ENCODE peak calls at places on chromosomes 5 and 9, in eight cellular contexts. H, L, S, N, F, B, W and E are unnamed samples.

GRCh38 chr5:134127988-134128647 is 13.6 kb downstream of the TCF7 start:
- DNase-seq in H (no peak), L (no peak), S (no peak), N (no peak), F (no peak), B (peak), W (no peak), E (no peak)

GRCh38 chr9:93899609-93900435 is 55.3 kb downstream of the BARX1 start:
- DNase-seq in H (peak), L (no peak), S (no peak), N (no peak), F (no peak), B (peak), W (peak), E (no peak)

GRCh38 chr5:67494186-67494842 is 297.7 kb upstream of the CD180 start:
- DNase-seq in H (no peak), L (no peak), S (no peak), N (no peak), F (no peak), B (no peak), W (no peak), E (no peak)

GRCh38 chr9:101511009-101511408 is 22.6 kb upstream of the RNF20 start:
- DNase-seq in H (no peak), L (no peak), S (no peak), N (no peak), F (no peak), B (no peak), W (no peak), E (no peak)

GRCh38 chr9:14961372-14962068 is 51.3 kb upstream of the FREM1 start:
- DNase-seq in H (no peak), L (peak), S (no peak), N (no peak), F (peak), B (no peak), W (no peak), E (peak)

GRCh38 chr5:3033033-3033755 is 281.7 kb upstream of the IRX2 start:
- DNase-seq in H (no peak), L (no peak), S (no peak), N (no peak), F (no peak), B (no peak), W (no peak), E (no peak)

GRCh38 chr9:89597711-89598707 is 6.8 kb upstream of the GADD45G start:
- DNase-seq in H (peak), L (peak), S (peak), N (no peak), F (peak), B (no peak), W (no peak), E (peak)

GRCh38 chr9:123470991-123471770 is 115.2 kb downstream of the CRB2 start:
- DNase-seq in H (no peak), L (no peak), S (no peak), N (peak), F (no peak), B (peak), W (no peak), E (no peak)

GRCh38 chr9:31637265-31637664 is 747.2 kb upstream of the ACO1 start:
- DNase-seq in H (no peak), L (no peak), S (no peak), N (no peak), F (no peak), B (no peak), W (no peak), E (no peak)

GRCh38 chr5:98767563-98767962 is 5.9 kb upstream of the RGMB start:
- DNase-seq in H (no peak), L (peak), S (no peak), N (no peak), F (no peak), B (no peak), W (no peak), E (no peak)

GRCh38 chr5:64834037-64834436 is 65.3 kb downstream of the CWC27 start:
- DNase-seq in H (no peak), L (no peak), S (no peak), N (no peak), F (no peak), B (no peak), W (no peak), E (no peak)

GRCh38 chr5:138353550-138353893 is 1.0 kb downstream of the KDM3B start:
- DNase-seq in H (no peak), L (no peak), S (no peak), N (no peak), F (no peak), B (no peak), W (no peak), E (no peak)

GRCh38 chr5:37814699-37815098 is 25.1 kb downstream of the GDNF start:
- DNase-seq in H (no peak), L (no peak), S (no peak), N (no peak), F (no peak), B (no peak), W (no peak), E (no peak)

GRCh38 chr5:111223086-111223789 is 946 bp upstream of the CAMK4 start:
- DNase-seq in H (no peak), L (no peak), S (no peak), N (no peak), F (no peak), B (no peak), W (no peak), E (no peak)

GRCh38 chr5:73030531-73030930 is 74.7 kb downstream of the FCHO2 start:
- DNase-seq in H (no peak), L (no peak), S (no peak), N (no peak), F (no peak), B (no peak), W (no peak), E (no peak)

GRCh38 chr5:73032635-73033034 is 76.8 kb downstream of the FCHO2 start:
- DNase-seq in H (no peak), L (no peak), S (no peak), N (no peak), F (no peak), B (no peak), W (no peak), E (no peak)

GRCh38 chr5:73030995-73031394 is 75.2 kb downstream of the FCHO2 start:
- DNase-seq in H (no peak), L (peak), S (no peak), N (no peak), F (peak), B (no peak), W (no peak), E (no peak)

GRCh38 chr5:73028991-73029540 is 73.2 kb downstream of the FCHO2 start:
- DNase-seq in H (no peak), L (no peak), S (no peak), N (no peak), F (no peak), B (no peak), W (no peak), E (no peak)

DNA sequence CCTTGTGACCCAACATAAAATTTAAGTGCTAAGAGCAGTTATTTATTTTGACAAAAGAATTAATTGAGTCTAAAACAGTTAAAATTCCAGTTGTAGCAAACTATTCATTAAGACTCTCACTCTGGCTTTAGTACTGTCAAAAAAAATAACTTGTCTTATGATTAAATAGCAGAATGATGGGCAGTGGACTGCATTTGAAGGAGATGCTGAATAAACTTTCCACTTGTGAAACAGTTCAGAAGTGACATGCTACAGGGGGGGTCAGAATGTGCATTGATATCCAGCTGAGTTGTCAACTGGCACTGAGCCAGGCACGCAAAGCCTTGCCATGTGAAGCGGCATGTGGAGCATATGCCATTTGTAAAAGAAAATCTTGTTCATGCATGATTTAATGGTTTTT is 76.0 kb downstream of the FCHO2 start:
- DNase-seq in H (no peak), L (no peak), S (peak), N (no peak), F (no peak), B (no peak), W (no peak), E (no peak)
- TF ChIP-seq POLR2AphosphoS5 in H (no peak), L (no peak), S (no peak), N (no peak), F (no peak), B (no peak), W (no peak), E (no peak)

GRCh38 chr9:86649913-86650312 is 295.7 kb upstream of the TUT7 start:
- DNase-seq in H (no peak), L (no peak), S (no peak), N (no peak), F (no peak), B (no peak), W (no peak), E (no peak)

GRCh38 chr9:86648156-86648827 is 294.1 kb upstream of the TUT7 start:
- DNase-seq in H (no peak), L (no peak), S (no peak), N (no peak), F (no peak), B (no peak), W (no peak), E (no peak)

GRCh38 chr9:86655147-86655546 is 292.2 kb downstream of the GAS1 start:
- DNase-seq in H (no peak), L (no peak), S (no peak), N (no peak), F (no peak), B (no peak), W (no peak), E (no peak)

GRCh38 chr9:86648828-86649170 is 294.6 kb upstream of the TUT7 start:
- DNase-seq in H (no peak), L (no peak), S (no peak), N (no peak), F (no peak), B (no peak), W (no peak), E (no peak)

DNA sequence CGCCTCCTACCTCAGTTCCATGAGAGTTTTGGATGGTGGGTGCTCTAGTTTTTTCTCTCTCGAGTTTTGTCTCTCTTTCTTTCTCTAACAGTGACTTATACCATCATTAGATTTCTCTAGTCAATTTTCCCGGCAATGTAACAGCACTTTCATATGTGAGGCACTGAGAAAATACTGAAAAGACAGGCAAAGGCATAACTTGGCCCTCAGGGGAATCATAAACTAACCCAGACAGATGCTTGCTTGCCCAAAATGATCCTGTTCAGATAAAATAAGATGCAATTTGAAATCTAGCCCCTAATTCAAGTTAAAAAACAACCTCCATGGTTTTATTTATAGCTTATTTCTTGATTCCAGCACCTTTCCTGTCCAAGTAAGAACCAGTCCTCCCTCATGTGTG is 294.6 kb downstream of the GAS1 start:
- DNase-seq in H (no peak), L (no peak), S (no peak), N (no peak), F (no peak), B (no peak), W (no peak), E (no peak)
- TF ChIP-seq POLR2AphosphoS5 in H (no peak), L (no peak), S (no peak), N (no peak), F (no peak), B (no peak), W (no peak), E (no peak)

GRCh38 chr9:114397219-114397847 is 9.6 kb upstream of the AKNA start:
- DNase-seq in H (no peak), L (peak), S (no peak), N (no peak), F (no peak), B (no peak), W (no peak), E (peak)
- TF ChIP-seq POLR2AphosphoS5 in H (peak), L (no peak), S (no peak), N (no peak), F (no peak), B (no peak), W (no peak), E (no peak)

GRCh38 chr9:98248737-98249474 is 6.5 kb downstream of the TBC1D2 start:
- DNase-seq in H (no peak), L (no peak), S (peak), N (peak), F (no peak), B (peak), W (no peak), E (peak)
- TF ChIP-seq POLR2AphosphoS5 in H (no peak), L (no peak), S (peak), N (peak), F (no peak), B (peak), W (no peak), E (peak)